ENCODE peak calls at places on chromosomes 3 and 15, in ten cellular contexts. One of them, this sample, is unnamed.

GRCh38 chr3:38644016-38644661 is 5.3 kb downstream of the SCN5A start:
- DNase-seq in AG09319: no peak
- DNase-seq in iPS-NIHi11: peak
- DNase-seq in HTR-8/SVneo: no peak
- DNase-seq in GM03348: no peak
- DNase-seq in amniotic stem cell: no peak
- DNase-seq in HS-5: no peak
- DNase-seq in head of caudate nucleus: no peak
- DNase-seq in CD8-positive, alpha-beta T cell: no peak
- DNase-seq in activated T-cell treated with anti-CD3 and anti-CD28 coated beads for 4 hours: no peak
- DNase-seq in this sample: no peak

GRCh38 chr3:129602730-129603560 is 3.5 kb downstream of the PLXND1 start:
- DNase-seq in iPS-NIHi11: peak
- DNase-seq in AG09319: peak
- DNase-seq in HS-5: no peak
- DNase-seq in activated T-cell treated with anti-CD3 and anti-CD28 coated beads for 4 hours: no peak
- DNase-seq in GM03348: peak
- DNase-seq in head of caudate nucleus: peak
- DNase-seq in HTR-8/SVneo: peak
- DNase-seq in amniotic stem cell: peak
- DNase-seq in CD8-positive, alpha-beta T cell: no peak
- DNase-seq in this sample: no peak

GRCh38 chr15:78298983-78299301 is 467 bp downstream of the SKIC8 start:
- DNase-seq in HTR-8/SVneo: no peak
- DNase-seq in activated T-cell treated with anti-CD3 and anti-CD28 coated beads for 4 hours: no peak
- DNase-seq in AG09319: no peak
- DNase-seq in HS-5: no peak
- DNase-seq in iPS-NIHi11: no peak
- DNase-seq in amniotic stem cell: no peak
- DNase-seq in GM03348: peak
- DNase-seq in head of caudate nucleus: no peak
- DNase-seq in CD8-positive, alpha-beta T cell: no peak
- DNase-seq in this sample: no peak

GRCh38 chr3:71549948-71550347 is 33.6 kb downstream of the FOXP1 start:
- DNase-seq in amniotic stem cell: no peak
- DNase-seq in AG09319: no peak
- DNase-seq in HTR-8/SVneo: no peak
- DNase-seq in HS-5: no peak
- DNase-seq in iPS-NIHi11: no peak
- DNase-seq in head of caudate nucleus: no peak
- DNase-seq in GM03348: no peak
- DNase-seq in CD8-positive, alpha-beta T cell: no peak
- DNase-seq in activated T-cell treated with anti-CD3 and anti-CD28 coated beads for 4 hours: no peak
- DNase-seq in this sample: no peak

GRCh38 chr3:2510746-2511145 is 412.1 kb downstream of the CNTN4 start:
- DNase-seq in amniotic stem cell: no peak
- DNase-seq in CD8-positive, alpha-beta T cell: no peak
- DNase-seq in GM03348: no peak
- DNase-seq in head of caudate nucleus: no peak
- DNase-seq in iPS-NIHi11: no peak
- DNase-seq in AG09319: no peak
- DNase-seq in HTR-8/SVneo: no peak
- DNase-seq in HS-5: no peak
- DNase-seq in activated T-cell treated with anti-CD3 and anti-CD28 coated beads for 4 hours: no peak
- DNase-seq in this sample: no peak

GRCh38 chr15:65400760-65401606 is 21.8 kb downstream of the IGDCC4 start:
- DNase-seq in head of caudate nucleus: peak
- DNase-seq in amniotic stem cell: no peak
- DNase-seq in GM03348: peak
- DNase-seq in AG09319: peak
- DNase-seq in HTR-8/SVneo: peak
- DNase-seq in HS-5: no peak
- DNase-seq in activated T-cell treated with anti-CD3 and anti-CD28 coated beads for 4 hours: no peak
- DNase-seq in iPS-NIHi11: peak
- DNase-seq in CD8-positive, alpha-beta T cell: no peak
- DNase-seq in this sample: peak

GRCh38 chr3:153379516-153379915 is 217.5 kb downstream of the RAP2B start:
- DNase-seq in HTR-8/SVneo: no peak
- DNase-seq in iPS-NIHi11: no peak
- DNase-seq in CD8-positive, alpha-beta T cell: no peak
- DNase-seq in AG09319: no peak
- DNase-seq in activated T-cell treated with anti-CD3 and anti-CD28 coated beads for 4 hours: no peak
- DNase-seq in head of caudate nucleus: no peak
- DNase-seq in HS-5: no peak
- DNase-seq in GM03348: no peak
- DNase-seq in amniotic stem cell: no peak
- DNase-seq in this sample: no peak

GRCh38 chr15:47184405-47185221 is 532.7 kb upstream of the SEMA6D start:
- DNase-seq in amniotic stem cell: no peak
- DNase-seq in iPS-NIHi11: peak
- DNase-seq in AG09319: no peak
- DNase-seq in HTR-8/SVneo: peak
- DNase-seq in CD8-positive, alpha-beta T cell: no peak
- DNase-seq in activated T-cell treated with anti-CD3 and anti-CD28 coated beads for 4 hours: no peak
- DNase-seq in HS-5: peak
- DNase-seq in head of caudate nucleus: peak
- DNase-seq in GM03348: peak
- DNase-seq in this sample: no peak

GRCh38 chr15:69014454-69014853 is at the start of gene NOX5:
- DNase-seq in activated T-cell treated with anti-CD3 and anti-CD28 coated beads for 4 hours: no peak
- DNase-seq in amniotic stem cell: no peak
- DNase-seq in AG09319: no peak
- DNase-seq in iPS-NIHi11: no peak
- DNase-seq in HS-5: peak
- DNase-seq in HTR-8/SVneo: peak
- DNase-seq in head of caudate nucleus: no peak
- DNase-seq in GM03348: peak
- DNase-seq in CD8-positive, alpha-beta T cell: no peak
- DNase-seq in this sample: no peak

GRCh38 chr3:171160326-171160725 is 133.8 kb upstream of the SLC2A2 start:
- DNase-seq in CD8-positive, alpha-beta T cell: no peak
- DNase-seq in HTR-8/SVneo: no peak
- DNase-seq in GM03348: no peak
- DNase-seq in AG09319: no peak
- DNase-seq in head of caudate nucleus: no peak
- DNase-seq in amniotic stem cell: no peak
- DNase-seq in activated T-cell treated with anti-CD3 and anti-CD28 coated beads for 4 hours: no peak
- DNase-seq in HS-5: no peak
- DNase-seq in iPS-NIHi11: no peak
- DNase-seq in this sample: no peak

GRCh38 chr3:16884084-16884747 is 539 bp upstream of the PLCL2 start:
- DNase-seq in activated T-cell treated with anti-CD3 and anti-CD28 coated beads for 4 hours: peak
- DNase-seq in amniotic stem cell: no peak
- DNase-seq in CD8-positive, alpha-beta T cell: peak
- DNase-seq in GM03348: peak
- DNase-seq in iPS-NIHi11: peak
- DNase-seq in head of caudate nucleus: peak
- DNase-seq in HTR-8/SVneo: peak
- DNase-seq in HS-5: no peak
- DNase-seq in AG09319: no peak
- DNase-seq in this sample: no peak

GRCh38 chr3:15713364-15713763 is 84.4 kb downstream of the ANKRD28 start:
- DNase-seq in iPS-NIHi11: no peak
- DNase-seq in activated T-cell treated with anti-CD3 and anti-CD28 coated beads for 4 hours: no peak
- DNase-seq in AG09319: no peak
- DNase-seq in HS-5: no peak
- DNase-seq in GM03348: no peak
- DNase-seq in HTR-8/SVneo: no peak
- DNase-seq in amniotic stem cell: no peak
- DNase-seq in head of caudate nucleus: no peak
- DNase-seq in CD8-positive, alpha-beta T cell: no peak
- DNase-seq in this sample: no peak

GRCh38 chr3:115760722-115761121 is 137.4 kb downstream of the GAP43 start:
- DNase-seq in head of caudate nucleus: no peak
- DNase-seq in iPS-NIHi11: no peak
- DNase-seq in GM03348: no peak
- DNase-seq in amniotic stem cell: no peak
- DNase-seq in CD8-positive, alpha-beta T cell: no peak
- DNase-seq in HS-5: no peak
- DNase-seq in AG09319: no peak
- DNase-seq in HTR-8/SVneo: no peak
- DNase-seq in activated T-cell treated with anti-CD3 and anti-CD28 coated beads for 4 hours: no peak
- DNase-seq in this sample: no peak

GRCh38 chr3:185420762-185421161 is 57.8 kb downstream of the MAP3K13 start:
- DNase-seq in HTR-8/SVneo: no peak
- DNase-seq in CD8-positive, alpha-beta T cell: no peak
- DNase-seq in amniotic stem cell: no peak
- DNase-seq in head of caudate nucleus: no peak
- DNase-seq in activated T-cell treated with anti-CD3 and anti-CD28 coated beads for 4 hours: no peak
- DNase-seq in HS-5: no peak
- DNase-seq in AG09319: no peak
- DNase-seq in iPS-NIHi11: no peak
- DNase-seq in GM03348: no peak
- DNase-seq in this sample: no peak

GRCh38 chr3:124217542-124217941 is 225.6 kb upstream of the ROPN1 start:
- DNase-seq in AG09319: peak
- DNase-seq in HTR-8/SVneo: peak
- DNase-seq in head of caudate nucleus: no peak
- DNase-seq in GM03348: peak
- DNase-seq in activated T-cell treated with anti-CD3 and anti-CD28 coated beads for 4 hours: no peak
- DNase-seq in CD8-positive, alpha-beta T cell: no peak
- DNase-seq in amniotic stem cell: peak
- DNase-seq in HS-5: no peak
- DNase-seq in iPS-NIHi11: peak
- DNase-seq in this sample: peak

GRCh38 chr3:78314327-78314726 is 1274.4 kb downstream of the ROBO2 start:
- DNase-seq in CD8-positive, alpha-beta T cell: no peak
- DNase-seq in GM03348: no peak
- DNase-seq in activated T-cell treated with anti-CD3 and anti-CD28 coated beads for 4 hours: no peak
- DNase-seq in amniotic stem cell: no peak
- DNase-seq in iPS-NIHi11: no peak
- DNase-seq in HTR-8/SVneo: no peak
- DNase-seq in AG09319: no peak
- DNase-seq in HS-5: no peak
- DNase-seq in head of caudate nucleus: no peak
- DNase-seq in this sample: no peak

GRCh38 chr3:151145713-151146070 is 57.3 kb downstream of the GPR171 start:
- DNase-seq in iPS-NIHi11: peak
- DNase-seq in CD8-positive, alpha-beta T cell: no peak
- DNase-seq in GM03348: no peak
- DNase-seq in HTR-8/SVneo: no peak
- DNase-seq in head of caudate nucleus: no peak
- DNase-seq in AG09319: no peak
- DNase-seq in amniotic stem cell: no peak
- DNase-seq in activated T-cell treated with anti-CD3 and anti-CD28 coated beads for 4 hours: no peak
- DNase-seq in HS-5: no peak
- DNase-seq in this sample: no peak

GRCh38 chr3:107496855-107497254 is 25.9 kb upstream of the BBX start:
- DNase-seq in head of caudate nucleus: no peak
- DNase-seq in AG09319: no peak
- DNase-seq in HTR-8/SVneo: no peak
- DNase-seq in amniotic stem cell: no peak
- DNase-seq in iPS-NIHi11: no peak
- DNase-seq in GM03348: no peak
- DNase-seq in CD8-positive, alpha-beta T cell: no peak
- DNase-seq in activated T-cell treated with anti-CD3 and anti-CD28 coated beads for 4 hours: no peak
- DNase-seq in HS-5: no peak
- DNase-seq in this sample: no peak

GRCh38 chr15:61613729-61614128 is 384.6 kb upstream of the RORA start:
- DNase-seq in AG09319: no peak
- DNase-seq in activated T-cell treated with anti-CD3 and anti-CD28 coated beads for 4 hours: no peak
- DNase-seq in GM03348: no peak
- DNase-seq in HS-5: no peak
- DNase-seq in head of caudate nucleus: no peak
- DNase-seq in amniotic stem cell: no peak
- DNase-seq in CD8-positive, alpha-beta T cell: no peak
- DNase-seq in HTR-8/SVneo: no peak
- DNase-seq in iPS-NIHi11: no peak
- DNase-seq in this sample: no peak

GRCh38 chr15:92326236-92326635 is 67.4 kb upstream of the ST8SIA2 start:
- DNase-seq in head of caudate nucleus: no peak
- DNase-seq in CD8-positive, alpha-beta T cell: no peak
- DNase-seq in HS-5: no peak
- DNase-seq in iPS-NIHi11: no peak
- DNase-seq in GM03348: no peak
- DNase-seq in amniotic stem cell: no peak
- DNase-seq in HTR-8/SVneo: no peak
- DNase-seq in AG09319: no peak
- DNase-seq in activated T-cell treated with anti-CD3 and anti-CD28 coated beads for 4 hours: no peak
- DNase-seq in this sample: no peak

GRCh38 chr3:33879540-33879939 is 81.1 kb downstream of the PDCD6IP start:
- DNase-seq in activated T-cell treated with anti-CD3 and anti-CD28 coated beads for 4 hours: no peak
- DNase-seq in iPS-NIHi11: no peak
- DNase-seq in HS-5: no peak
- DNase-seq in amniotic stem cell: no peak
- DNase-seq in HTR-8/SVneo: no peak
- DNase-seq in CD8-positive, alpha-beta T cell: no peak
- DNase-seq in head of caudate nucleus: no peak
- DNase-seq in AG09319: no peak
- DNase-seq in GM03348: no peak
- DNase-seq in this sample: no peak

GRCh38 chr15:43484455-43484854 is 8.5 kb downstream of the TP53BP1 start:
- DNase-seq in AG09319: no peak
- DNase-seq in GM03348: no peak
- DNase-seq in head of caudate nucleus: no peak
- DNase-seq in HTR-8/SVneo: no peak
- DNase-seq in CD8-positive, alpha-beta T cell: no peak
- DNase-seq in iPS-NIHi11: no peak
- DNase-seq in HS-5: no peak
- DNase-seq in activated T-cell treated with anti-CD3 and anti-CD28 coated beads for 4 hours: no peak
- DNase-seq in amniotic stem cell: no peak
- DNase-seq in this sample: no peak

GRCh38 chr3:66567066-66567465 is 66.2 kb upstream of the LRIG1 start:
- DNase-seq in HS-5: no peak
- DNase-seq in GM03348: no peak
- DNase-seq in iPS-NIHi11: no peak
- DNase-seq in amniotic stem cell: peak
- DNase-seq in activated T-cell treated with anti-CD3 and anti-CD28 coated beads for 4 hours: no peak
- DNase-seq in CD8-positive, alpha-beta T cell: no peak
- DNase-seq in head of caudate nucleus: no peak
- DNase-seq in HTR-8/SVneo: no peak
- DNase-seq in AG09319: no peak
- DNase-seq in this sample: no peak

GRCh38 chr3:124829175-124829818 is 57.9 kb downstream of the ITGB5 start:
- DNase-seq in activated T-cell treated with anti-CD3 and anti-CD28 coated beads for 4 hours: no peak
- DNase-seq in amniotic stem cell: no peak
- DNase-seq in GM03348: peak
- DNase-seq in HTR-8/SVneo: no peak
- DNase-seq in iPS-NIHi11: no peak
- DNase-seq in head of caudate nucleus: no peak
- DNase-seq in CD8-positive, alpha-beta T cell: no peak
- DNase-seq in HS-5: no peak
- DNase-seq in AG09319: no peak
- DNase-seq in this sample: no peak

GRCh38 chr3:105906834-105907233 is 38.0 kb upstream of the CBLB start:
- DNase-seq in amniotic stem cell: no peak
- DNase-seq in GM03348: peak
- DNase-seq in AG09319: peak
- DNase-seq in HS-5: peak
- DNase-seq in CD8-positive, alpha-beta T cell: no peak
- DNase-seq in iPS-NIHi11: no peak
- DNase-seq in head of caudate nucleus: no peak
- DNase-seq in activated T-cell treated with anti-CD3 and anti-CD28 coated beads for 4 hours: no peak
- DNase-seq in HTR-8/SVneo: no peak
- DNase-seq in this sample: no peak

GRCh38 chr3:54065140-54065539 is 57.2 kb upstream of the CACNA2D3 start:
- DNase-seq in GM03348: no peak
- DNase-seq in iPS-NIHi11: no peak
- DNase-seq in amniotic stem cell: no peak
- DNase-seq in activated T-cell treated with anti-CD3 and anti-CD28 coated beads for 4 hours: no peak
- DNase-seq in head of caudate nucleus: no peak
- DNase-seq in CD8-positive, alpha-beta T cell: no peak
- DNase-seq in AG09319: no peak
- DNase-seq in HTR-8/SVneo: no peak
- DNase-seq in HS-5: no peak
- DNase-seq in this sample: no peak

GRCh38 chr3:32840086-32840841 is 22.5 kb downstream of the TRIM71 start:
- DNase-seq in HTR-8/SVneo: no peak
- DNase-seq in head of caudate nucleus: no peak
- DNase-seq in CD8-positive, alpha-beta T cell: no peak
- DNase-seq in amniotic stem cell: no peak
- DNase-seq in activated T-cell treated with anti-CD3 and anti-CD28 coated beads for 4 hours: no peak
- DNase-seq in HS-5: no peak
- DNase-seq in AG09319: no peak
- DNase-seq in GM03348: no peak
- DNase-seq in iPS-NIHi11: peak
- DNase-seq in this sample: peak

GRCh38 chr15:101237161-101237775 is 14.6 kb downstream of the CHSY1 start:
- DNase-seq in CD8-positive, alpha-beta T cell: no peak
- DNase-seq in HTR-8/SVneo: no peak
- DNase-seq in activated T-cell treated with anti-CD3 and anti-CD28 coated beads for 4 hours: no peak
- DNase-seq in head of caudate nucleus: no peak
- DNase-seq in iPS-NIHi11: no peak
- DNase-seq in HS-5: no peak
- DNase-seq in GM03348: no peak
- DNase-seq in amniotic stem cell: no peak
- DNase-seq in AG09319: no peak
- DNase-seq in this sample: no peak

This sample was measured in iPS DF 19.7.